ENCODE peak calls at places on chromosomes 5 and 9, in seven cellular contexts. C, R, V, N, L, K and O are unnamed samples.
A peak's percentile ranks its signal among the peaks of the same experiment; 100 is the strongest.

GRCh38 chr9:37309136-37309535 is 113.4 kb upstream of the GRHPR start:
- DNase-seq in C (no peak), R (peak; percentile 72), V (no peak), N (no peak), L (peak; percentile 12), K (no peak), O (peak; percentile 16)

GRCh38 chr9:133915534-133916158 is 76.5 kb downstream of the VAV2 start:
- DNase-seq in C (no peak), R (no peak), V (no peak), N (no peak), L (no peak), K (no peak), O (no peak)

GRCh38 chr9:106419737-106420136 is 443.2 kb upstream of the ZNF462 start:
- DNase-seq in C (no peak), R (no peak), V (no peak), N (no peak), L (no peak), K (no peak), O (no peak)

GRCh38 chr9:135372036-135372435 is 107.5 kb upstream of the PPP1R26 start:
- DNase-seq in C (no peak), R (no peak), V (no peak), N (no peak), L (no peak), K (no peak), O (no peak)

GRCh38 chr5:31827862-31828261 is 188.9 kb downstream of the PDZD2 start:
- DNase-seq in C (no peak), R (no peak), V (no peak), N (no peak), L (no peak), K (no peak), O (no peak)

GRCh38 chr5:112703866-112704820 is 33.5 kb upstream of the APC start:
- DNase-seq in C (no peak), R (peak; percentile 87), V (no peak), N (no peak), L (no peak), K (no peak), O (no peak)

GRCh38 chr5:172853355-172853975 is 19.4 kb downstream of the ERGIC1 start:
- DNase-seq in C (no peak), R (no peak), V (no peak), N (no peak), L (no peak), K (no peak), O (no peak)

GRCh38 chr9:4596165-4596922 is 65.8 kb upstream of the PLPP6 start:
- DNase-seq in C (peak; percentile 5), R (no peak), V (no peak), N (no peak), L (no peak), K (no peak), O (no peak)

GRCh38 chr5:143696920-143697319 is 115.0 kb upstream of the HMHB1 start:
- DNase-seq in C (no peak), R (no peak), V (no peak), N (no peak), L (no peak), K (no peak), O (no peak)

GRCh38 chr9:21413089-21414023 is 4.4 kb downstream of the IFNA8 start:
- DNase-seq in C (no peak), R (no peak), V (no peak), N (no peak), L (no peak), K (no peak), O (no peak)

GRCh38 chr5:64229163-64229774 is 63.6 kb downstream of the RNF180 start:
- DNase-seq in C (no peak), R (peak; percentile 8), V (peak; percentile 57), N (no peak), L (peak; percentile 20), K (no peak), O (no peak)

GRCh38 chr9:101119206-101119819 is 90.8 kb downstream of the PLPPR1 start:
- DNase-seq in C (no peak), R (peak; percentile 42), V (peak; percentile 44), N (peak; percentile 28), L (peak; percentile 57), K (peak; percentile 92), O (peak; percentile 59)

GRCh38 chr5:65620021-65620420 is 4.1 kb downstream of the TRIM23 start:
- DNase-seq in C (no peak), R (no peak), V (no peak), N (no peak), L (no peak), K (no peak), O (no peak)

GRCh38 chr5:44183312-44183711 is 205.9 kb downstream of the FGF10 start:
- DNase-seq in C (no peak), R (no peak), V (no peak), N (no peak), L (no peak), K (no peak), O (no peak)

GRCh38 chr9:6215562-6215961 is at the start of gene IL33:
- DNase-seq in C (no peak), R (no peak), V (peak; percentile 6), N (no peak), L (no peak), K (no peak), O (no peak)

GRCh38 chr5:43193171-43193951 is 1.3 kb downstream of the NIM1K start:
- DNase-seq in C (no peak), R (peak; percentile 61), V (peak; percentile 69), N (peak; percentile 3), L (peak; percentile 34), K (no peak), O (no peak)

GRCh38 chr9:124659099-124659659 is 111.9 kb downstream of the NR6A1 start:
- DNase-seq in C (peak; percentile 81), R (peak; percentile 97), V (peak; percentile 71), N (no peak), L (peak; percentile 93), K (no peak), O (no peak)

GRCh38 chr5:102341918-102342317 is 45.8 kb upstream of the SLCO4C1 start:
- DNase-seq in C (no peak), R (no peak), V (peak; percentile 38), N (no peak), L (no peak), K (no peak), O (no peak)

GRCh38 chr5:152688561-152689274 is 283.6 kb upstream of the NMUR2 start:
- DNase-seq in C (no peak), R (no peak), V (no peak), N (no peak), L (no peak), K (no peak), O (no peak)

GRCh38 chr5:113043491-113043931 is 66.9 kb downstream of the DCP2 start:
- DNase-seq in C (no peak), R (peak; percentile 50), V (peak; percentile 88), N (no peak), L (peak; percentile 7), K (peak; percentile 79), O (no peak)

GRCh38 chr5:149455889-149456409 is 76.9 kb upstream of the IL17B start:
- DNase-seq in C (no peak), R (peak; percentile 84), V (no peak), N (peak; percentile 90), L (peak; percentile 73), K (no peak), O (no peak)

GRCh38 chr9:35605336-35606137 is 475 bp downstream of the TESK1 start:
- DNase-seq in C (no peak), R (peak; percentile 16), V (peak; percentile 88), N (no peak), L (no peak), K (peak; percentile 68), O (no peak)

DNA sequence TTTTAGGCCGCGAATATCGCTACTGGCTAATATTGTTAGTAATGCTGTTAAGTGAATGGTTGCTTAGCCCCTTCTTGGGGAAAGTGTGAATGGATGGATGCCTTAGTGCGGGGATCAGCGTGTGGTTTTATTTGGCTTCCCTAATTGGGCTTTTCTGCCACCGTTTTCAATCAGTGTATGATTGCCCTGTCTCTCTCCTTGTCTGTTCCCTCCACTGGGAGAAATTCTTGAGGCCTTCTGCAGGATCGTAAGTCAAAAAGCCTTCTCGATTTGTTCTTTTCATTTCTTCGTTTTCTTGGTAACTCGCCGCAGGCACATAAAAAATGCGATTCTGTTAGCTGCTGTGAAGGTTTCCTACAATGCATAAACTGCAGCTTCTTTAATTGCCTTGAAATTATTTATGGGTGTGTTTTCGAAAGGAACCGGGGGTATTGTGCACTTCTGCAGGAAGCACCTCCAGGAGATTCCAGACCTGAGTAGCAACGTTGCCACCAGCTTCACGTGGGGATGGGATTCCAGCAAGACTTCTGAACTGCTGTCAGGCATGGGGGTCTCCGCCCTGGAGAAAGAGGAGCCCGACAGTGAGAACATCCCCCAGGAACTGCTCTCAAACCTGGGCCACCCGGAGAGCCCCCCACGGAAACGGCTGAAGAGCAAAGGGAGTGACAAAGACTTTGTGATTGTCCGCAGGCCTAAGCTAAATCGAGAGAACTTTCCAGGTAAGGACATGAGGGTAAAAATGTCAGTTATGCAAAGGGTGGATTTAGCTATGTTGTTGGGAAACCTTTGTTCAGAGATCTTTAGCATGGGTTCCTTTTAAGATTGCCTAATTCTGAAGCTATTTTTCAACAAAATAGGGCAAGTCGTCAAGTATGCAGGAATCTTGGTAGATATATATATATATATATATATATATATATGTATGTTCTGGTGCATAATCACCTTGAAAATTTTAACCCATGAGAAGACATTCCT is 700 bp downstream of the SKP2 start:
- DNase-seq in C (no peak), R (peak; percentile 30), V (peak; percentile 18), N (no peak), L (no peak), K (no peak), O (no peak)
- TF ChIP-seq YY1 in C (no peak), R (no peak), V (no peak), N (no peak), L (no peak), K (no peak), O (no peak)

GRCh38 chr5:151326276-151326675 is 21.1 kb downstream of the SLC36A2 start:
- DNase-seq in C (no peak), R (no peak), V (no peak), N (no peak), L (no peak), K (peak; percentile 39), O (no peak)
- TF ChIP-seq YY1 in C (no peak), R (no peak), V (no peak), N (no peak), L (no peak), K (no peak), O (no peak)

GRCh38 chr5:179344301-179345178 is 721 bp downstream of the ADAMTS2 start:
- DNase-seq in C (no peak), R (no peak), V (peak; percentile 76), N (no peak), L (no peak), K (peak; percentile 71), O (no peak)
- TF ChIP-seq YY1 in C (no peak), R (no peak), V (no peak), N (no peak), L (no peak), K (no peak), O (no peak)

GRCh38 chr5:75021800-75022199 is 30.6 kb downstream of the GCNT4 start:
- DNase-seq in C (no peak), R (no peak), V (no peak), N (no peak), L (no peak), K (no peak), O (no peak)

GRCh38 chr5:75028090-75028489 is 24.3 kb downstream of the GCNT4 start:
- DNase-seq in C (no peak), R (no peak), V (no peak), N (no peak), L (no peak), K (no peak), O (no peak)

GRCh38 chr5:75020016-75020656 is 32.2 kb downstream of the GCNT4 start:
- DNase-seq in C (no peak), R (no peak), V (no peak), N (no peak), L (peak; percentile 48), K (no peak), O (no peak)

GRCh38 chr5:75021229-75021628 is 31.1 kb downstream of the GCNT4 start:
- DNase-seq in C (no peak), R (peak; percentile 4), V (no peak), N (no peak), L (no peak), K (no peak), O (no peak)

GRCh38 chr5:75023368-75024159 is 28.8 kb downstream of the GCNT4 start:
- DNase-seq in C (no peak), R (no peak), V (no peak), N (no peak), L (no peak), K (no peak), O (no peak)
- TF ChIP-seq YY1 in C (no peak), R (no peak), V (no peak), N (no peak), L (no peak), K (no peak), O (no peak)